ENCODE peak calls at places on chromosomes 16 and 17, in seven cellular contexts. D is prostate gland, N is tibial nerve, I is A549, L is HCT116, P is transverse colon, H is Peyer's patch. U is an unnamed sample.

GRCh38 chr16:84741351-84741791 is 41.6 kb downstream of the USP10 start:
- DNase-seq in I (no peak), N (no peak), L (no peak), D (no peak), P (no peak), H (no peak), U (no peak)

GRCh38 chr17:37698132-37698615 is 46.7 kb downstream of the HNF1B start:
- DNase-seq in D (no peak), P (no peak), N (no peak), L (peak; percentile 16), H (no peak), I (peak; percentile 58), U (no peak)

GRCh38 chr17:14688134-14688533 is 387.3 kb downstream of the HS3ST3B1 start:
- DNase-seq in N (no peak), L (no peak), I (no peak), P (no peak), D (no peak), H (no peak), U (no peak)

GRCh38 chr16:20348365-20349185 is 3.9 kb downstream of the UMOD start:
- DNase-seq in L (no peak), N (no peak), D (peak; percentile 35), P (no peak), H (no peak), I (no peak), U (no peak)

GRCh38 chr16:84043486-84044107 is 1.0 kb upstream of the SLC38A8 start:
- DNase-seq in N (no peak), L (no peak), I (no peak), P (no peak), H (no peak), D (no peak), U (no peak)

GRCh38 chr17:29100296-29100695 is 57.4 kb downstream of the PIPOX start:
- DNase-seq in L (no peak), N (no peak), D (no peak), P (no peak), H (no peak), I (no peak), U (no peak)

GRCh38 chr17:7348478-7349242 is 3.3 kb upstream of the KCTD11 start:
- DNase-seq in N (no peak), I (no peak), P (no peak), D (no peak), L (no peak), H (no peak), U (no peak)

GRCh38 chr17:19284005-19284959 is 47.1 kb downstream of the EPN2 start:
- DNase-seq in H (no peak), N (no peak), D (no peak), P (no peak), L (no peak), I (no peak), U (no peak)

GRCh38 chr16:8675183-8676159 is 1.1 kb downstream of the ABAT start:
- DNase-seq in P (no peak), L (no peak), H (no peak), I (no peak), D (no peak), N (no peak), U (no peak)

DNA sequence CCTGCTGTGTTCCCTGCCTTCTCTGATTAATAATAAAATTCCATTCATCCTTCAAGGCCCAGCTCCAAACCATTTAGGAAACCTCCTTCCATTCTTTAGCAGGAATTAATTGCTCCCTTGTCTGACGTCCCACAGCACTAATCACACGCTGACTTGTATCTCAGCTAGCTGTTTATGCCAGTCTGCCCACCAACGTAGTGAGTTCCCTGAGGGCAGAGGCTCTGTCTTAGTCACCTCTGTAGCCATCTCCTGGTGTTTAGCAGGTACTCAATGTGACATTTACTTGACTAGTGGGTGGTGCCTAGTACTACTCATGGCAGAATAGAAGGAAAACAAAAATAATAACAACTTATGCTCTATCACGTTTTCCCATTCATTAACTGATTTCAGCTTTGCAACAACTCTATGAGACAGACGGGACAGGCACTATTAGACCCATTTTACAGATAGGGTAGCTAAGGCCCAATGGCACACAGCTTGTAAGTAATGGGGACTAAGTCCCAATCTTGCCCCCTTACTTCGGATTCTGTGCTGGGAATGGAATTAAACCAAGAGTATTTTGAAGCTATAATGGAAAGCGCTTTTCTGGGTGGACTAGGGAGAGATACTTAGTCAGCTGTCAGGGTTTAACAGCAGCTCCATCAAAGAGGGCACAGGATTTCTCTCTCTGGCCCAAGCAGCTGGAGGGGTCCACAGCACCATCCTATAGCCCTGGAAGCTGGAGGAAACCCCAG is 931 bp upstream of the WIPF2 start:
- DNase-seq in P (no peak), L (no peak), D (no peak), I (no peak), H (no peak), N (no peak), U (no peak)
- H3K4me3 ChIP-seq in P (no peak overlapping the region), L (no peak overlapping the region), D (no peak overlapping the region), I (peak overlapping the region; percentile 70), H (peak overlapping the region; percentile 80), N (peak overlapping the region; percentile 69), U (no peak overlapping the region)

DNA sequence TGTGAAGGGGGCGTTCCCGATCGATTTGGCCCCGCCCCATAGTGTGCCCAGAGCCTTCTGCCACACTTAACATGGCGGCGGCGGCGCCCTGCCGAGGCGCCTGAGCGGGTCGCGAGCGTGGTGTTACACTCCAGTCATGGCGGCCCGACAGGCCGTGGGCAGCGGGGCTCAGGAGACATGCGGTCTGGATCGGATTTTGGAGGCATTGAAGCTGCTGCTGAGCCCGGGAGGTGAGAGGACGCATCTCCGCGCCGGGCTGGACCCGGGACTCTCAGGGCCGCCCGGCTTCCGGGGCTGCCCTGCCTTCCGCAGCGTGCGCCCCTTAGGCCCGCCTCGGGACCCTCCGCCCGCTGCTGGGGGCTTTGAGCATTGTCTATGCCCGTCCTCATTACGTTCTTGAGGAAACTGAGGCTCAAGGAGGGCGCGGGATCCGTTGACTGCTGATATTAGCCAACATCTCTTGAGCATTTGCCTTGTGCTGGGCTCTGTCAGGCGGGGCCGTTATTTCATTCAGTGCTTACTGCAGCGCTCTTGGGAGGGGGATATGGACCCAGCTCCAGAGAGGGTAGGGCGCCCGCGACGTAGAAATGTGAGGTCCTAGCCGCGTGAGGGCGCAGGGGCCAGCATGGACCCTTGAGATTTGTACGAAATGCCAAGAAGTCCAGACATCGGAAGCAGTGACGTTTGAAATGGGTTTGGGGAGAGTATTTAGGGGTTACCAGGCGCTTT is at the start of gene TANGO6:
- DNase-seq in H (peak; percentile 94), N (peak; percentile 68), L (peak; percentile 47), P (peak; percentile 89), I (peak; percentile 74), D (peak; percentile 76), U (peak; percentile 64)
- TF ChIP-seq POLR2A in H (peak; percentile 13), N (peak; percentile 43), L (peak; percentile 94), P (peak; percentile 65), I (peak; percentile 94), D (no peak), U (no peak)

GRCh38 chr16:87186876-87187533 is 130.2 kb downstream of the C16orf95 start:
- DNase-seq in P (no peak), H (no peak), I (no peak), D (no peak), N (no peak), L (no peak), U (no peak)

GRCh38 chr16:87192418-87193073 is 124.6 kb downstream of the C16orf95 start:
- DNase-seq in N (no peak), H (no peak), P (no peak), D (no peak), I (no peak), L (no peak), U (no peak)

GRCh38 chr16:87188104-87188503 is 129.1 kb downstream of the C16orf95 start:
- DNase-seq in D (no peak), N (no peak), H (no peak), P (no peak), L (no peak), I (no peak), U (no peak)

GRCh38 chr16:87189426-87189825 is 127.8 kb downstream of the C16orf95 start:
- DNase-seq in I (no peak), L (no peak), N (no peak), D (no peak), P (no peak), H (no peak), U (no peak)

GRCh38 chr16:87190288-87191240 is 126.6 kb downstream of the C16orf95 start:
- DNase-seq in I (no peak), L (peak; percentile 10), N (no peak), H (no peak), D (no peak), P (no peak), U (no peak)
- TF ChIP-seq CTCF in I (no peak), L (peak; percentile 67), N (no peak), H (no peak), D (no peak), P (no peak), U (no peak)

GRCh38 chr17:4436846-4437245 is 3.1 kb downstream of the SPNS3 start:
- DNase-seq in D (no peak), L (no peak), I (no peak), H (no peak), P (no peak), N (no peak), U (no peak)
- H3K4me3 ChIP-seq in D (no peak overlapping the region), L (no peak overlapping the region), I (no peak overlapping the region), H (no peak overlapping the region), P (no peak overlapping the region), N (no peak overlapping the region), U (no peak overlapping the region)

U was measured in lower leg skin.